ENCODE peak calls at places on chromosomes 1 and 21, in six cellular contexts. C is lung, Q is heart left ventricle, J is pancreas, G is epithelial cell of esophagus, S is sigmoid colon. Y is an unnamed sample.

GRCh38 chr1:172394167-172394751 is 26.2 kb upstream of the C1orf105 start:
- DNase-seq in C (no peak), Q (no peak), J (no peak), G (peak), S (peak), Y (no peak)

GRCh38 chr1:223634423-223634822 is 31.1 kb downstream of the CAPN8 start:
- DNase-seq in C (no peak), Q (no peak), J (no peak), G (no peak), S (no peak), Y (no peak)

GRCh38 chr1:15603050-15603965 is 13.9 kb upstream of the DDI2 start:
- DNase-seq in C (peak), Q (peak), J (peak), G (peak), S (peak), Y (peak)

GRCh38 chr1:155813672-155814071 is 43.3 kb downstream of the GON4L start:
- DNase-seq in C (no peak), Q (no peak), J (no peak), G (no peak), S (no peak), Y (no peak)

GRCh38 chr1:111236806-111237205 is 9.3 kb downstream of the CHI3L2 start:
- DNase-seq in C (no peak), Q (no peak), J (no peak), G (peak), S (no peak), Y (no peak)

GRCh38 chr1:227899820-227900449 is 47.8 kb downstream of the WNT9A start:
- DNase-seq in C (no peak), Q (peak), J (peak), G (no peak), S (peak), Y (peak)

GRCh38 chr1:210598135-210598652 is 269.5 kb downstream of the HHAT start:
- DNase-seq in C (peak), Q (peak), J (no peak), G (peak), S (peak), Y (no peak)

GRCh38 chr21:31397515-31397926 is 53.5 kb upstream of the TIAM1 start:
- DNase-seq in C (no peak), Q (no peak), J (no peak), G (no peak), S (no peak), Y (no peak)

GRCh38 chr1:58763214-58763613 is 20.6 kb downstream of the JUN start:
- DNase-seq in C (no peak), Q (no peak), J (no peak), G (no peak), S (no peak), Y (no peak)

GRCh38 chr1:21291964-21292363 is 1.7 kb upstream of the ECE1 start:
- DNase-seq in C (no peak), Q (no peak), J (no peak), G (no peak), S (no peak), Y (no peak)

GRCh38 chr1:21289700-21290545 is at the start of gene ECE1:
- DNase-seq in C (peak), Q (peak), J (peak), G (peak), S (no peak), Y (peak)

GRCh38 chr1:21292503-21292990 is 2.3 kb upstream of the ECE1 start:
- DNase-seq in C (no peak), Q (no peak), J (no peak), G (no peak), S (no peak), Y (no peak)

GRCh38 chr1:21290546-21290944 is 282 bp upstream of the ECE1 start:
- DNase-seq in C (no peak), Q (no peak), J (no peak), G (no peak), S (no peak), Y (no peak)

DNA sequence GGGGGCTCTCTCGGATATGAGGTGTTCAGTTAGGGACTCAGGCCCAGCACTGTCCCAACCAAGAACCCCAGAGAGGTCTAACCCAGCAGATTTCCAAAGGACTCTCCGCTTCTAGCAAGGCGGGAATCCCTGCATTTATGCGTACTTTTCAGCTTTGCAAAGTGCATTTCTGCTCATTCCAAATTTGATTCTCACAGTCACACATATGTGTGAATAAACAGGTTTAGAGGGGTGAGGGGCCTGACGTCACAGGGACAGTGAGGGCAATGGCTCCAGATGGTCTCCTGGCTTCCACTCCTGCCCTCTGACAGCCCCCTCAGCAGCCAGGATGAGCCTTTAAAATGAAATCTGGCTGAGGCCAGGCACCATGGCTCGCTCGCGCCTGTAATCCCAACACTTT is 921 bp upstream of the ECE1 start:
- DNase-seq in C (no peak), Q (no peak), J (no peak), G (no peak), S (no peak), Y (no peak)
- H3K4me3 ChIP-seq in C (no peak), Q (no peak), J (no peak), G (no peak), S (no peak), Y (peak)

GRCh38 chr1:60809204-60809985 is 273.0 kb upstream of the NFIA start:
- DNase-seq in C (no peak), Q (no peak), J (no peak), G (peak), S (no peak), Y (no peak)
- H3K4me3 ChIP-seq in C (no peak), Q (no peak), J (no peak), G (no peak), S (no peak), Y (no peak)

DNA sequence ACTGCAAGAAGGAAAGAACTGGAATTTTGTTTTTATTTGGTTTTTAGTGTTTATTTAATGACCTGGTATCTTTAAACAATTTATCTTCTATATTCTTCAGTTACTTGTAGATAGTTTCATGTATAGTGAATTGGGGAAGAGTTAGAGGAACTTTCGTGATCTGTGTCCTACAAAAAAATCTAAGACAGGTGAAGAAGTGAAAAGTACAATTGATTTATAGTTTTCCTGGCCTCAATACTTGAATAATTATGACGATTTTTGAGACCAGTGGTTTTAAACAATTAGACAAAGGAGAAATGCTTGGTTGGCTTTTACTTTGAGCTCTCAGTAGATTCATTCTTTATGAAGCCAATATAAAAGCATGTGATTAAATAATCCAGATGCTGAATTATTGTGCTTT is 7.5 kb downstream of the MIER1 start:
- DNase-seq in C (no peak), Q (no peak), J (no peak), G (no peak), S (no peak), Y (no peak)
- H3K4me3 ChIP-seq in C (no peak), Q (no peak), J (no peak), G (peak), S (no peak), Y (no peak)

GRCh38 chr21:41431788-41432548 is 5.9 kb downstream of the MX1 start:
- DNase-seq in C (no peak), Q (no peak), J (no peak), G (no peak), S (no peak), Y (no peak)
- H3K4me3 ChIP-seq in C (no peak), Q (no peak), J (no peak), G (no peak), S (no peak), Y (no peak)

GRCh38 chr1:203492486-203493130 is 1.3 kb upstream of the OPTC start:
- DNase-seq in C (no peak), Q (no peak), J (no peak), G (no peak), S (peak), Y (no peak)
- H3K4me3 ChIP-seq in C (no peak), Q (no peak), J (no peak), G (no peak), S (no peak), Y (no peak)